ENCODE peak calls at places on chromosome 9, in nine cellular contexts. S is cardiac fibroblast; E is activated T-helper 2 cell treated with anti-CD3 and anti-CD28 coated beads, Interferon-gamma antibody, Interleukin-2, Interleukin-4, amounts not matched to agents 10 μg/mL and 5 μg/mL and 100 μg/mL, durations not matched to agents 14 hours and 24 hours and 36 hours; K is stimulated activated CD4-positive, alpha-beta T cell treated with anti-CD3 and anti-CD28 coated beads, TNF-alpha, amount 100 ng/mL, for 1 hour; Z is CD4-positive, alpha-beta T cell; W is GM23248; N is SK-N-MC; U is heart left ventricle; O is NK-92 treated with Interleukin-12 subunit alpha and Interleukin-12 subunit beta, amount 100 ng/mL, for 24 hours. C is an unnamed sample.
A peak's percentile ranks its signal among the peaks of the same experiment; 100 is the strongest.

GRCh38 chr9:121713400-121714070 is 62.1 kb downstream of the DAB2IP start:
- DNase-seq in U (no peak), E (no peak), K (no peak), Z (no peak), W (no peak), N (no peak), S (no peak), O (no peak), C (no peak)

GRCh38 chr9:108296056-108296455 is 559.7 kb downstream of the ACTL7B start:
- DNase-seq in N (no peak), W (peak; percentile 89), K (no peak), E (no peak), S (peak; percentile 59), Z (no peak), U (no peak), O (no peak), C (no peak)

GRCh38 chr9:127449332-127449966 is 1.8 kb downstream of the RPL12 start:
- DNase-seq in S (peak; percentile 13), Z (no peak), N (no peak), U (no peak), K (no peak), E (no peak), O (no peak), W (peak; percentile 19), C (no peak)

GRCh38 chr9:75083188-75083976 is 4.6 kb downstream of the NMRK1 start:
- DNase-seq in U (peak; percentile 37), E (no peak), N (no peak), Z (peak; percentile 16), S (no peak), W (no peak), K (no peak), O (no peak), C (no peak)

GRCh38 chr9:110157812-110158629 is 49.9 kb downstream of the C9orf152 start:
- DNase-seq in N (no peak), O (no peak), S (no peak), U (no peak), Z (no peak), E (no peak), W (no peak), K (no peak), C (no peak)

GRCh38 chr9:94586316-94586715 is 7.3 kb downstream of the FBP2 start:
- DNase-seq in O (no peak), K (no peak), S (peak; percentile 8), N (no peak), W (no peak), E (no peak), U (no peak), Z (no peak), C (no peak)

GRCh38 chr9:113477058-113477457 is 13.5 kb downstream of the RGS3 start:
- DNase-seq in W (no peak), K (no peak), N (no peak), U (no peak), E (no peak), S (no peak), Z (no peak), O (no peak), C (no peak)

GRCh38 chr9:130766031-130766903 is 68.8 kb upstream of the ABL1 start:
- DNase-seq in S (no peak), N (no peak), K (no peak), U (no peak), O (no peak), W (no peak), E (no peak), Z (no peak), C (no peak)

GRCh38 chr9:15244001-15244441 is 63.0 kb downstream of the TTC39B start:
- DNase-seq in N (no peak), E (no peak), K (no peak), O (no peak), S (peak; percentile 47), Z (no peak), W (peak; percentile 39), U (no peak), C (no peak)

GRCh38 chr9:11805969-11806368 is 887.2 kb upstream of the TYRP1 start:
- DNase-seq in K (no peak), N (no peak), S (no peak), E (no peak), U (no peak), O (no peak), W (no peak), Z (no peak), C (no peak)

GRCh38 chr9:130183133-130183762 is 11.0 kb downstream of the NCS1 start:
- DNase-seq in N (peak; percentile 5), W (peak; percentile 85), Z (no peak), E (no peak), O (no peak), S (peak; percentile 56), U (no peak), K (no peak), C (no peak)

GRCh38 chr9:4680178-4680535 is 788 bp downstream of the CDC37L1 start:
- DNase-seq in W (peak; percentile 53), E (no peak), S (peak; percentile 31), K (no peak), U (no peak), N (no peak), Z (no peak), O (no peak), C (no peak)

GRCh38 chr9:70121818-70122436 is 78.3 kb downstream of the MAMDC2 start:
- DNase-seq in Z (no peak), E (no peak), O (no peak), K (no peak), N (no peak), S (peak; percentile 56), U (no peak), W (peak; percentile 82), C (no peak)

GRCh38 chr9:11269036-11269435 is 656.2 kb upstream of the PTPRD start:
- DNase-seq in U (no peak), O (no peak), Z (no peak), S (peak; percentile 2), W (no peak), E (no peak), N (no peak), K (no peak), C (no peak)

GRCh38 chr9:133458643-133459312 is 1.0 kb upstream of the CACFD1 start:
- DNase-seq in U (no peak), E (no peak), O (no peak), N (no peak), W (peak; percentile 20), S (no peak), K (no peak), Z (no peak), C (no peak)

GRCh38 chr9:90458485-90458884 is 184.1 kb downstream of the DIRAS2 start:
- DNase-seq in W (no peak), O (no peak), Z (no peak), U (no peak), K (no peak), E (no peak), S (no peak), N (no peak), C (no peak)

GRCh38 chr9:3962467-3962866 is 337.4 kb downstream of the GLIS3 start:
- DNase-seq in N (no peak), K (no peak), S (peak; percentile 70), Z (no peak), O (no peak), W (peak; percentile 61), E (no peak), U (no peak), C (no peak)

GRCh38 chr9:126377521-126377920 is 50.9 kb downstream of the MVB12B start:
- DNase-seq in E (no peak), O (no peak), U (no peak), Z (no peak), W (no peak), K (no peak), S (no peak), N (no peak), C (no peak)

GRCh38 chr9:1100945-1101344 is 50.8 kb downstream of the DMRT2 start:
- DNase-seq in S (peak; percentile 44), Z (no peak), N (no peak), U (peak; percentile 13), O (no peak), W (peak; percentile 79), E (no peak), K (no peak), C (no peak)

GRCh38 chr9:87675466-87675865 is 50.5 kb upstream of the CTSL start:
- DNase-seq in K (no peak), E (no peak), O (no peak), W (no peak), S (no peak), N (no peak), Z (no peak), U (no peak), C (no peak)

GRCh38 chr9:124248066-124248465 is 9.7 kb upstream of the NEK6 start:
- DNase-seq in U (no peak), W (no peak), N (no peak), K (no peak), E (no peak), O (no peak), S (no peak), Z (no peak), C (no peak)

GRCh38 chr9:77667151-77667550 is 19.0 kb upstream of the GNA14 start:
- DNase-seq in O (no peak), Z (no peak), E (no peak), K (no peak), N (no peak), S (no peak), W (no peak), U (no peak), C (no peak)

GRCh38 chr9:96121162-96121561 is 180.8 kb downstream of the HSD17B3 start:
- DNase-seq in S (no peak), O (no peak), W (no peak), U (no peak), K (no peak), N (no peak), Z (no peak), E (no peak), C (no peak)

GRCh38 chr9:16704096-16704488 is 166.4 kb downstream of the BNC2 start:
- DNase-seq in W (peak; percentile 55), O (no peak), U (no peak), Z (no peak), K (no peak), S (no peak), N (no peak), E (no peak), C (no peak)

GRCh38 chr9:129854588-129855110 is 19.4 kb downstream of the USP20 start:
- DNase-seq in U (no peak), O (no peak), E (no peak), Z (no peak), W (no peak), N (no peak), S (no peak), K (no peak), C (no peak)

GRCh38 chr9:94934816-94935328 is 208.4 kb downstream of the AOPEP start:
- DNase-seq in W (no peak), E (no peak), O (no peak), N (no peak), Z (no peak), U (no peak), S (no peak), K (no peak), C (no peak)